ENCODE peak calls at places on chromosomes 12 and 14, in nine cellular contexts. Q is neural crest cell; J is hepatocyte; N is A549; P is colonic mucosa; C is astrocyte of the spinal cord; X is GM10248; A is CD4-positive, alpha-beta T cell; U is RWPE2. M is an unnamed sample.

GRCh38 chr12:80701388-80701787 is 6.0 kb upstream of the MYF6 start:
- DNase-seq in Q (no peak), J (no peak), N (no peak), P (no peak), C (no peak), X (no peak), A (no peak), U (no peak), M (no peak)

GRCh38 chr12:66716522-66716921 is 37.6 kb upstream of the GRIP1 start:
- DNase-seq in Q (no peak), J (no peak), N (no peak), P (no peak), C (no peak), X (no peak), A (no peak), U (no peak), M (no peak)

GRCh38 chr14:51604078-51604477 is 47.6 kb upstream of the FRMD6 start:
- DNase-seq in Q (no peak), J (peak), N (no peak), P (no peak), C (peak), X (no peak), A (no peak), U (no peak), M (no peak)

GRCh38 chr12:50174971-50175715 is 8.0 kb upstream of the CERS5 start:
- DNase-seq in Q (peak), J (peak), N (peak), P (no peak), C (peak), X (peak), A (no peak), U (no peak), M (no peak)

GRCh38 chr14:98494582-98494981 is 777.4 kb downstream of the BCL11B start:
- DNase-seq in Q (no peak), J (no peak), N (no peak), P (no peak), C (peak), X (no peak), A (no peak), U (no peak), M (no peak)

GRCh38 chr12:47818701-47819543 is 781 bp downstream of the HDAC7 start:
- DNase-seq in Q (peak), J (peak), N (peak), P (peak), C (no peak), X (peak), A (peak), U (no peak), M (peak)

GRCh38 chr12:114709112-114709511 is 25.1 kb upstream of the TBX3 start:
- DNase-seq in Q (no peak), J (no peak), N (no peak), P (no peak), C (no peak), X (no peak), A (no peak), U (no peak), M (no peak)

GRCh38 chr14:24098927-24099813 is 5.1 kb downstream of the PCK2 start:
- DNase-seq in Q (no peak), J (no peak), N (no peak), P (no peak), C (no peak), X (no peak), A (no peak), U (no peak), M (no peak)

GRCh38 chr14:63713765-63714164 is 14.1 kb downstream of the SGPP1 start:
- DNase-seq in Q (no peak), J (no peak), N (no peak), P (no peak), C (peak), X (no peak), A (no peak), U (no peak), M (no peak)

GRCh38 chr14:59347511-59347900 is 117.7 kb downstream of the GPR135 start:
- DNase-seq in Q (no peak), J (no peak), N (no peak), P (no peak), C (no peak), X (no peak), A (no peak), U (no peak), M (no peak)

GRCh38 chr12:98446716-98447115 is 68.7 kb upstream of the TMPO start:
- DNase-seq in Q (no peak), J (no peak), N (no peak), P (no peak), C (no peak), X (no peak), A (no peak), U (no peak), M (no peak)

GRCh38 chr12:26919216-26919555 is 18.6 kb downstream of the INTS13 start:
- DNase-seq in Q (peak), J (no peak), N (no peak), P (no peak), C (no peak), X (no peak), A (no peak), U (no peak), M (no peak)

GRCh38 chr14:37232907-37233481 is 35.3 kb downstream of the MIPOL1 start:
- DNase-seq in Q (peak), J (peak), N (peak), P (no peak), C (peak), X (peak), A (no peak), U (no peak), M (no peak)

GRCh38 chr14:39423793-39424192 is 8.4 kb downstream of the FBXO33 start:
- DNase-seq in Q (no peak), J (no peak), N (no peak), P (no peak), C (no peak), X (no peak), A (no peak), U (no peak), M (no peak)

GRCh38 chr14:67622675-67623074 is 3.0 kb downstream of the ARG2 start:
- DNase-seq in Q (no peak), J (peak), N (no peak), P (no peak), C (peak), X (no peak), A (no peak), U (no peak), M (no peak)

GRCh38 chr12:10842862-10843261 is 6.4 kb downstream of the PRR4 start:
- DNase-seq in Q (no peak), J (no peak), N (no peak), P (no peak), C (no peak), X (no peak), A (no peak), U (no peak), M (no peak)

GRCh38 chr12:121423682-121424631 is 24.0 kb downstream of the RNF34 start:
- DNase-seq in Q (no peak), J (no peak), N (no peak), P (no peak), C (no peak), X (no peak), A (no peak), U (no peak), M (no peak)

GRCh38 chr14:68232643-68233055 is 413.1 kb downstream of the RAD51B start:
- DNase-seq in Q (no peak), J (peak), N (peak), P (peak), C (peak), X (peak), A (no peak), U (peak), M (no peak)

GRCh38 chr14:55446833-55447232 is 6.4 kb upstream of the TBPL2 start:
- DNase-seq in Q (no peak), J (peak), N (no peak), P (no peak), C (peak), X (no peak), A (no peak), U (no peak), M (no peak)

GRCh38 chr12:6941786-6942185 is 1.8 kb upstream of the RNU7-1 start:
- DNase-seq in Q (no peak), J (no peak), N (no peak), P (no peak), C (no peak), X (no peak), A (no peak), U (no peak), M (no peak)

GRCh38 chr14:103086771-103087342 is 2.8 kb downstream of the LBHD2 start:
- DNase-seq in Q (no peak), J (no peak), N (no peak), P (no peak), C (no peak), X (no peak), A (no peak), U (no peak), M (no peak)

GRCh38 chr12:69108024-69108423 is 131.3 kb upstream of the CPSF6 start:
- DNase-seq in Q (no peak), J (no peak), N (no peak), P (no peak), C (peak), X (no peak), A (no peak), U (no peak), M (no peak)

GRCh38 chr12:24222968-24223367 is 273.5 kb upstream of the SOX5 start:
- DNase-seq in Q (no peak), J (no peak), N (no peak), P (no peak), C (peak), X (no peak), A (no peak), U (no peak), M (no peak)

GRCh38 chr14:98507269-98507668 is 764.7 kb downstream of the BCL11B start:
- DNase-seq in Q (no peak), J (no peak), N (no peak), P (no peak), C (no peak), X (no peak), A (no peak), U (no peak), M (no peak)

GRCh38 chr14:89954045-89955021 is at the start of gene EFCAB11:
- DNase-seq in Q (peak), J (peak), N (peak), P (peak), C (peak), X (peak), A (peak), U (peak), M (peak)

GRCh38 chr12:107379852-107380567 is 286.7 kb upstream of the CRY1 start:
- DNase-seq in Q (no peak), J (peak), N (peak), P (peak), C (peak), X (no peak), A (no peak), U (peak), M (no peak)

GRCh38 chr12:62817556-62818271 is 117.2 kb downstream of the PPM1H start:
- DNase-seq in Q (no peak), J (no peak), N (no peak), P (no peak), C (peak), X (no peak), A (no peak), U (no peak), M (no peak)

GRCh38 chr12:104022816-104023215 is 27.2 kb downstream of the GLT8D2 start:
- DNase-seq in Q (no peak), J (no peak), N (no peak), P (no peak), C (no peak), X (no peak), A (no peak), U (no peak), M (no peak)

GRCh38 chr12:118544569-118544968 is 168.2 kb downstream of the SUDS3 start:
- DNase-seq in Q (no peak), J (no peak), N (no peak), P (no peak), C (no peak), X (no peak), A (no peak), U (no peak), M (no peak)

DNA sequence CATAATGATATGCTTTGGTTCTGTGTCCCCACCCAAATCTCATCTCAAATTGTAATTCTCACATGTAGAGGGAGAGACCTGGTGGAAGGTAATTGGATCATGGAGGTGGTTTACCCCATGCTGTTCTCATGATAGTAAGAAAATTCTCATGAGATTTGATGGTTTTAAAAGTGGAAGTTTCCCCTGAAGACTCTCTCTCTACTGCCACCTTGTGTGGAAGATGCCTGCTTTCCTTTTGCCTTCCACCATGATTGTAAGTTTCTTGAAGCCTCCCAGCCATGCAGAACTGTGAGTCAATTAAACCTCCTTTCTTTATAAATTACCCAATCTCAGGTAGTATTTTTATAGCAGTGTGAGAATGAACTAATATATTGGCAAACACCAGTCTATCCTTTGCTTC is 260.4 kb upstream of the PPFIA2 start:
- DNase-seq in Q (no peak), J (no peak), N (no peak), P (no peak), C (no peak), X (no peak), A (no peak), U (no peak), M (no peak)
- TF ChIP-seq CTCF in Q (peak), J (peak), N (no peak), P (no peak), C (peak), X (no peak), A (no peak), U (peak), M (peak)

DNA sequence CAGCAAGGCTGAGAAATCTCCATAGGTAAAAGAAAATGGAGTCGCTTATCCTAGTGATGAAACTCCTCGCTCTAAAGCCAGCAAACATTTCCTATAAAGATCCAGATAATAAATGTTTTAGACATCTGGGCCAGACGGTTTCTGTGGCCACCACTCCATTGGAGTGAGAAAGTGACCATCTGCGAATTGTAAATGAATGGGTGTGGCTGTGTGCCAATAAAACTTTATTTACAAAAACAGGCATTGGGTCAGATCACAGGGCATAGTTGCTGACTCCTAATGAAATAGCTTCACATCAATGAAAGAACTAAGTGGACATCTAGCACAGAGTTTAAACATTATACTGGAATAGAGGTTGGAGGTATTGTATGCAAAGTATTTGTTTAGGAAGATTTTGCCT is 15.7 kb upstream of the FZD10 start:
- DNase-seq in Q (no peak), J (no peak), N (no peak), P (no peak), C (no peak), X (no peak), A (no peak), U (no peak), M (no peak)
- TF ChIP-seq CTCF in Q (no peak), J (no peak), N (no peak), P (no peak), C (no peak), X (no peak), A (no peak), U (no peak), M (no peak)

GRCh38 chr14:100214768-100215079 is 24.2 kb upstream of the YY1 start:
- DNase-seq in Q (no peak), J (no peak), N (no peak), P (no peak), C (no peak), X (no peak), A (no peak), U (no peak), M (no peak)
- TF ChIP-seq CTCF in Q (no peak), J (no peak), N (no peak), P (no peak), C (no peak), X (no peak), A (no peak), U (no peak), M (no peak)

GRCh38 chr14:104725772-104726548 is 1.9 kb downstream of the ADSS1 start:
- DNase-seq in Q (no peak), J (no peak), N (no peak), P (no peak), C (no peak), X (no peak), A (no peak), U (no peak), M (no peak)
- TF ChIP-seq CTCF in Q (no peak), J (no peak), N (no peak), P (no peak), C (no peak), X (no peak), A (no peak), U (no peak), M (no peak)

GRCh38 chr14:92470215-92470614 is 43.4 kb upstream of the RIN3 start:
- DNase-seq in Q (no peak), J (no peak), N (no peak), P (no peak), C (peak), X (no peak), A (no peak), U (no peak), M (no peak)
- TF ChIP-seq CTCF in Q (no peak), J (no peak), N (no peak), P (no peak), C (no peak), X (no peak), A (no peak), U (no peak), M (no peak)

GRCh38 chr12:52041695-52042123 is 9.5 kb upstream of the NR4A1 start:
- DNase-seq in Q (no peak), J (peak), N (no peak), P (no peak), C (peak), X (peak), A (no peak), U (no peak), M (no peak)
- TF ChIP-seq CTCF in Q (no peak), J (no peak), N (no peak), P (no peak), C (no peak), X (peak), A (no peak), U (no peak), M (no peak)

GRCh38 chr12:108691154-108691994 is 39.9 kb downstream of the CORO1C start:
- DNase-seq in Q (peak), J (peak), N (peak), P (peak), C (peak), X (peak), A (peak), U (peak), M (peak)
- TF ChIP-seq CTCF in Q (peak), J (no peak), N (no peak), P (peak), C (peak), X (peak), A (no peak), U (peak), M (peak)

GRCh38 chr12:128531153-128531552 is 264.2 kb downstream of the TMEM132C start:
- DNase-seq in Q (no peak), J (peak), N (no peak), P (no peak), C (no peak), X (no peak), A (no peak), U (no peak), M (no peak)
- TF ChIP-seq CTCF in Q (peak), J (peak), N (no peak), P (no peak), C (no peak), X (peak), A (no peak), U (no peak), M (no peak)